ENCODE peak calls at places on chromosomes 2 and 18, in eight cellular contexts. T is DMS153, P is amniotic epithelial cell, J is NCI-H1105, Z is foreskin fibroblast, B is EH, G is OCI-LY7, M is IMR-90. C is an unnamed sample.

GRCh38 chr2:130768191-130768855 is 13.0 kb downstream of the AMER3 start:
- DNase-seq in T (no peak), M (no peak), P (no peak), G (no peak), Z (no peak), B (no peak), J (no peak), C (peak)

GRCh38 chr18:11849845-11850747 is 1.1 kb upstream of the CHMP1B start:
- DNase-seq in P (peak), T (no peak), M (peak), B (peak), G (peak), J (no peak), Z (peak), C (peak)

GRCh38 chr2:2016912-2017311 is 272.6 kb upstream of the PXDN start:
- DNase-seq in T (no peak), P (no peak), Z (no peak), M (no peak), G (no peak), J (no peak), B (no peak), C (no peak)

GRCh38 chr2:2747797-2748301 is 416.8 kb upstream of the MYT1L start:
- DNase-seq in J (no peak), G (no peak), B (no peak), P (no peak), M (no peak), T (peak), Z (no peak), C (no peak)

GRCh38 chr2:162243305-162243693 is at the start of gene FAP:
- DNase-seq in P (peak), Z (peak), M (peak), T (no peak), J (no peak), B (peak), G (no peak), C (no peak)

GRCh38 chr18:8793445-8794132 is 88.2 kb downstream of the MTCL1 start:
- DNase-seq in B (no peak), M (no peak), Z (no peak), G (no peak), J (no peak), T (no peak), P (no peak), C (no peak)

GRCh38 chr18:10239138-10239537 is 215.3 kb upstream of the APCDD1 start:
- DNase-seq in J (no peak), M (peak), G (no peak), Z (peak), B (peak), P (peak), T (no peak), C (no peak)

GRCh38 chr18:49880656-49881055 is 67.3 kb upstream of the ACAA2 start:
- DNase-seq in J (no peak), T (no peak), B (no peak), M (no peak), G (no peak), Z (no peak), P (peak), C (peak)

GRCh38 chr2:15189236-15189635 is 371.9 kb downstream of the NBAS start:
- DNase-seq in G (no peak), M (peak), P (no peak), B (peak), Z (no peak), T (no peak), J (no peak), C (no peak)

GRCh38 chr2:120625865-120626560 is 109.7 kb upstream of the GLI2 start:
- DNase-seq in J (no peak), T (peak), Z (no peak), G (no peak), M (no peak), P (no peak), B (no peak), C (peak)

GRCh38 chr2:105950521-105951389 is 206.0 kb downstream of the NCK2 start:
- DNase-seq in Z (no peak), B (no peak), J (no peak), M (no peak), P (no peak), G (no peak), T (no peak), C (no peak)

GRCh38 chr2:111712940-111713339 is 171.1 kb downstream of the ANAPC1 start:
- DNase-seq in J (no peak), B (no peak), P (no peak), G (no peak), M (no peak), T (no peak), Z (no peak), C (no peak)

GRCh38 chr2:15009681-15010080 is 377.2 kb downstream of the LRATD1 start:
- DNase-seq in P (peak), B (no peak), M (peak), Z (no peak), G (no peak), T (no peak), J (no peak), C (no peak)

GRCh38 chr2:8582191-8582849 is 99.5 kb upstream of the ID2 start:
- DNase-seq in G (peak), B (no peak), J (no peak), M (no peak), Z (no peak), T (no peak), P (no peak), C (no peak)

GRCh38 chr2:176566936-176567335 is 297.7 kb downstream of the MTX2 start:
- DNase-seq in G (no peak), Z (no peak), P (no peak), B (no peak), J (no peak), T (no peak), M (peak), C (no peak)

GRCh38 chr2:26123426-26123825 is 49.5 kb upstream of the GAREM2 start:
- DNase-seq in M (no peak), G (no peak), Z (no peak), B (no peak), T (no peak), J (no peak), P (peak), C (no peak)

GRCh38 chr2:17270894-17271293 is 247.3 kb downstream of the RAD51AP2 start:
- DNase-seq in G (peak), T (no peak), M (no peak), P (no peak), Z (no peak), B (no peak), J (no peak), C (no peak)

GRCh38 chr18:69817335-69817935 is 130.2 kb downstream of the CD226 start:
- DNase-seq in J (no peak), P (peak), M (peak), T (no peak), B (peak), Z (peak), G (no peak), C (no peak)

GRCh38 chr2:39603436-39603835 is 62.3 kb upstream of the TMEM178A start:
- DNase-seq in Z (peak), J (no peak), P (peak), M (peak), G (no peak), B (no peak), T (no peak), C (no peak)

GRCh38 chr2:10433264-10433947 is 14.7 kb downstream of the ODC1 start:
- DNase-seq in G (no peak), J (no peak), T (no peak), M (no peak), B (no peak), Z (no peak), P (no peak), C (no peak)

GRCh38 chr2:105052773-105053172 is 14.9 kb downstream of the MRPS9 start:
- DNase-seq in T (no peak), G (no peak), Z (no peak), P (peak), J (no peak), M (no peak), B (no peak), C (no peak)

GRCh38 chr2:217856159-217856558 is 146.6 kb downstream of the TNS1 start:
- DNase-seq in J (no peak), M (no peak), T (no peak), Z (no peak), G (no peak), P (no peak), B (no peak), C (no peak)

GRCh38 chr2:241208058-241208457 is 19.6 kb downstream of the ANO7 start:
- DNase-seq in M (no peak), G (no peak), P (no peak), J (no peak), B (no peak), Z (no peak), T (no peak), C (no peak)

GRCh38 chr2:131426727-131427126 is 49.2 kb upstream of the TUBA3D start:
- DNase-seq in G (no peak), M (no peak), P (no peak), J (no peak), B (no peak), Z (no peak), T (no peak), C (no peak)

GRCh38 chr2:109264595-109265328 is 135.8 kb downstream of the SH3RF3 start:
- DNase-seq in M (peak), P (peak), J (no peak), B (peak), Z (peak), T (no peak), G (no peak), C (peak)